ENCODE peak calls at places on chromosomes 16 and 17, in nine cellular contexts. One of them, this sample, is unnamed.

GRCh38 chr17:1796800-1797199 is 32.9 kb downstream of the SMYD4 start:
- DNase-seq in AG04450: no peak
- DNase-seq in heart right ventricle: no peak
- DNase-seq in body of pancreas: no peak
- DNase-seq in cardiac muscle cell: peak
- DNase-seq in AG10803: no peak
- DNase-seq in BJ: no peak
- DNase-seq in Peyer's patch: no peak
- DNase-seq in OCI-LY7: no peak
- DNase-seq in this sample: no peak

GRCh38 chr17:58643147-58643546 is 48.7 kb downstream of the TEX14 start:
- DNase-seq in AG04450: peak
- DNase-seq in heart right ventricle: no peak
- DNase-seq in body of pancreas: no peak
- DNase-seq in cardiac muscle cell: no peak
- DNase-seq in AG10803: peak
- DNase-seq in BJ: no peak
- DNase-seq in Peyer's patch: no peak
- DNase-seq in OCI-LY7: no peak
- DNase-seq in this sample: peak

GRCh38 chr17:15920758-15921239 is 24.1 kb upstream of the ADORA2B start:
- DNase-seq in AG04450: peak
- DNase-seq in heart right ventricle: no peak
- DNase-seq in body of pancreas: no peak
- DNase-seq in cardiac muscle cell: no peak
- DNase-seq in AG10803: peak
- DNase-seq in BJ: peak
- DNase-seq in Peyer's patch: no peak
- DNase-seq in OCI-LY7: no peak
- DNase-seq in this sample: peak

GRCh38 chr16:56029026-56029425 is 153.9 kb upstream of the CES5A start:
- DNase-seq in AG04450: no peak
- DNase-seq in heart right ventricle: no peak
- DNase-seq in body of pancreas: no peak
- DNase-seq in cardiac muscle cell: no peak
- DNase-seq in AG10803: no peak
- DNase-seq in BJ: no peak
- DNase-seq in Peyer's patch: no peak
- DNase-seq in OCI-LY7: no peak
- DNase-seq in this sample: no peak

GRCh38 chr17:32266389-32267269 is 997 bp downstream of the RHBDL3 start:
- DNase-seq in AG04450: no peak
- DNase-seq in heart right ventricle: no peak
- DNase-seq in body of pancreas: no peak
- DNase-seq in cardiac muscle cell: peak
- DNase-seq in AG10803: no peak
- DNase-seq in BJ: no peak
- DNase-seq in Peyer's patch: no peak
- DNase-seq in OCI-LY7: no peak
- DNase-seq in this sample: no peak

GRCh38 chr17:44751331-44751730 is 7.5 kb upstream of the ADAM11 start:
- DNase-seq in AG04450: no peak
- DNase-seq in heart right ventricle: no peak
- DNase-seq in body of pancreas: no peak
- DNase-seq in cardiac muscle cell: no peak
- DNase-seq in AG10803: no peak
- DNase-seq in BJ: no peak
- DNase-seq in Peyer's patch: no peak
- DNase-seq in OCI-LY7: no peak
- DNase-seq in this sample: no peak

GRCh38 chr17:71764507-71764906 is 356.3 kb upstream of the SOX9 start:
- DNase-seq in AG04450: no peak
- DNase-seq in heart right ventricle: no peak
- DNase-seq in body of pancreas: peak
- DNase-seq in cardiac muscle cell: peak
- DNase-seq in AG10803: no peak
- DNase-seq in BJ: no peak
- DNase-seq in Peyer's patch: no peak
- DNase-seq in OCI-LY7: peak
- DNase-seq in this sample: no peak

GRCh38 chr16:8808009-8808408 is 10.4 kb downstream of the PMM2 start:
- DNase-seq in AG04450: no peak
- DNase-seq in heart right ventricle: no peak
- DNase-seq in body of pancreas: peak
- DNase-seq in cardiac muscle cell: no peak
- DNase-seq in AG10803: no peak
- DNase-seq in BJ: no peak
- DNase-seq in Peyer's patch: no peak
- DNase-seq in OCI-LY7: no peak
- DNase-seq in this sample: no peak

GRCh38 chr17:64036198-64036922 is 15.9 kb upstream of the ICAM2 start:
- DNase-seq in AG04450: no peak
- DNase-seq in heart right ventricle: no peak
- DNase-seq in body of pancreas: no peak
- DNase-seq in cardiac muscle cell: no peak
- DNase-seq in AG10803: no peak
- DNase-seq in BJ: no peak
- DNase-seq in Peyer's patch: no peak
- DNase-seq in OCI-LY7: no peak
- DNase-seq in this sample: no peak

GRCh38 chr17:31499771-31500554 is 108.5 kb downstream of the RAB11FIP4 start:
- DNase-seq in AG04450: no peak
- DNase-seq in heart right ventricle: peak
- DNase-seq in body of pancreas: peak
- DNase-seq in cardiac muscle cell: no peak
- DNase-seq in AG10803: peak
- DNase-seq in BJ: peak
- DNase-seq in Peyer's patch: no peak
- DNase-seq in OCI-LY7: no peak
- DNase-seq in this sample: no peak

GRCh38 chr16:68406458-68407041 is 41.8 kb downstream of the SMPD3 start:
- DNase-seq in AG04450: no peak
- DNase-seq in heart right ventricle: no peak
- DNase-seq in body of pancreas: no peak
- DNase-seq in cardiac muscle cell: no peak
- DNase-seq in AG10803: peak
- DNase-seq in BJ: peak
- DNase-seq in Peyer's patch: no peak
- DNase-seq in OCI-LY7: no peak
- DNase-seq in this sample: no peak

GRCh38 chr16:84735846-84736586 is 36.2 kb downstream of the USP10 start:
- DNase-seq in AG04450: no peak
- DNase-seq in heart right ventricle: no peak
- DNase-seq in body of pancreas: peak
- DNase-seq in cardiac muscle cell: no peak
- DNase-seq in AG10803: no peak
- DNase-seq in BJ: no peak
- DNase-seq in Peyer's patch: no peak
- DNase-seq in OCI-LY7: no peak
- DNase-seq in this sample: no peak

GRCh38 chr16:67915831-67916723 is 15.6 kb downstream of the CTRL start:
- DNase-seq in AG04450: no peak
- DNase-seq in heart right ventricle: no peak
- DNase-seq in body of pancreas: peak
- DNase-seq in cardiac muscle cell: no peak
- DNase-seq in AG10803: no peak
- DNase-seq in BJ: no peak
- DNase-seq in Peyer's patch: no peak
- DNase-seq in OCI-LY7: no peak
- DNase-seq in this sample: no peak

GRCh38 chr16:50942143-50942542 is 200.3 kb downstream of the CYLD start:
- DNase-seq in AG04450: no peak
- DNase-seq in heart right ventricle: no peak
- DNase-seq in body of pancreas: no peak
- DNase-seq in cardiac muscle cell: peak
- DNase-seq in AG10803: no peak
- DNase-seq in BJ: no peak
- DNase-seq in Peyer's patch: no peak
- DNase-seq in OCI-LY7: no peak
- DNase-seq in this sample: no peak

GRCh38 chr17:73191443-73192218 is 1.2 kb upstream of the COG1 start:
- DNase-seq in AG04450: peak
- DNase-seq in heart right ventricle: peak
- DNase-seq in body of pancreas: peak
- DNase-seq in cardiac muscle cell: peak
- DNase-seq in AG10803: peak
- DNase-seq in BJ: no peak
- DNase-seq in Peyer's patch: peak
- DNase-seq in OCI-LY7: peak
- DNase-seq in this sample: peak

DNA sequence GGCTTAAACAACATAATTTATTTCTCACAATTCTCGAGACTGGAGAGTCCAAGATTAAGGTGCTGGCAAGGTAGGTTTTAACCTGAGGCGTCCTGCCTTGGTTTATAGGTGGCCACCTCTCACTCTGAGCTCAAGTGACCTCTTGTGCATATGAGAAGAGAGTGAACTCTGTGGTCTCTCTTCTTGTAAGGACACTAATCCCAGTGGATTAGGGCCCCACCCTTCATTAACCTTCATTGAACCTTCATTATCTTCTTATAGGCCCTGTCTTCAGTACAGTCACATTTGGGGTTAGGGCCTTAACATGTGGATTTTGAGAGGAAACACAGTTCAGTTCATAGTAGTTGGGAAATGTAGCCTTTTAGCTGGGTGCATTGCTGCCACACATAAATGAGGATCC is 57.1 kb downstream of the MAP2K4 start:
- DNase-seq in AG04450: no peak
- DNase-seq in heart right ventricle: no peak
- DNase-seq in body of pancreas: no peak
- DNase-seq in cardiac muscle cell: no peak
- DNase-seq in AG10803: no peak
- DNase-seq in BJ: no peak
- DNase-seq in Peyer's patch: no peak
- DNase-seq in OCI-LY7: no peak
- DNase-seq in this sample: no peak
- H3K4me3 ChIP-seq in AG04450: no peak
- H3K4me3 ChIP-seq in heart right ventricle: no peak
- H3K4me3 ChIP-seq in body of pancreas: no peak
- H3K4me3 ChIP-seq in cardiac muscle cell: no peak
- H3K4me3 ChIP-seq in AG10803: no peak
- H3K4me3 ChIP-seq in BJ: no peak
- H3K4me3 ChIP-seq in Peyer's patch: no peak
- H3K4me3 ChIP-seq in OCI-LY7: no peak
- H3K4me3 ChIP-seq in this sample: no peak

GRCh38 chr16:75251280-75252048 is at the start of gene BCAR1:
- DNase-seq in AG04450: peak
- DNase-seq in heart right ventricle: peak
- DNase-seq in body of pancreas: peak
- DNase-seq in cardiac muscle cell: peak
- DNase-seq in AG10803: peak
- DNase-seq in BJ: peak
- DNase-seq in Peyer's patch: no peak
- DNase-seq in OCI-LY7: peak
- DNase-seq in this sample: peak
- TF ChIP-seq CTCF in AG04450: no peak
- TF ChIP-seq CTCF in heart right ventricle: peak
- TF ChIP-seq CTCF in body of pancreas: no peak
- TF ChIP-seq CTCF in cardiac muscle cell: no peak
- TF ChIP-seq CTCF in AG10803: no peak
- TF ChIP-seq CTCF in BJ: no peak
- TF ChIP-seq CTCF in Peyer's patch: no peak
- TF ChIP-seq CTCF in OCI-LY7: peak
- TF ChIP-seq CTCF in this sample: no peak

DNA sequence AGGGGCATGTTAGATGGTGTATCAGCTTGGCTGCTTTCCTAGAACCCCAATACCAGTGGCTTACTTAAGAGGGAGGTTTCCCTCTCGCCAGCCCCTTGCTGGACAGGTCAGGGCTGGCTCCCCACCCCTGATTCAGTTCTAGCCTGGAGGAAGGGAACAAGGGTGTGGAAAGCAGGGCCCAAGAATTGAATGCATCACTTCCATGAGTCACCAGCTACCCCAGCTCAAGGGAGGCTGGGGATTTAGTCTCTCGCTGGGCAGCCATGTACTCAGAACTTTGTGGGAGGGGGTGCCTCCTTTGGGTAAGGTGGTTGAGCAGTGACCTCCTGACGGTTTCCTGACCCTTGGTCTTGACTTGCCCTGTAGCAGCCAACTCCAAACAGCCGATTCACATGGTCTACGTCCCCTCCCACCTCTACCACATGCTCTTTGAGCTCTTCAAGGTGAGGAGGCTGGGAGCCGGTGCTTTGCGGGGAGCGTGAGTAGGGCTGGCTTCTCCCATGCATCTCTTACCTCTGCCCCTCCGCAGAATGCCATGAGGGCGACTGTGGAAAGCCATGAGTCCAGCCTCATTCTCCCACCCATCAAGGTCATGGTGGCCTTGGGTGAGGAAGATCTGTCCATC is 12.8 kb downstream of the PDK2 start:
- DNase-seq in AG04450: no peak
- DNase-seq in heart right ventricle: no peak
- DNase-seq in body of pancreas: no peak
- DNase-seq in cardiac muscle cell: no peak
- DNase-seq in AG10803: peak
- DNase-seq in BJ: no peak
- DNase-seq in Peyer's patch: no peak
- DNase-seq in OCI-LY7: no peak
- DNase-seq in this sample: peak
- H3K4me3 ChIP-seq in AG04450: no peak
- H3K4me3 ChIP-seq in heart right ventricle: no peak
- H3K4me3 ChIP-seq in body of pancreas: no peak
- H3K4me3 ChIP-seq in cardiac muscle cell: no peak
- H3K4me3 ChIP-seq in AG10803: no peak
- H3K4me3 ChIP-seq in BJ: no peak
- H3K4me3 ChIP-seq in Peyer's patch: no peak
- H3K4me3 ChIP-seq in OCI-LY7: no peak
- H3K4me3 ChIP-seq in this sample: no peak

GRCh38 chr17:6782244-6782643 is 6.2 kb downstream of the FBXO39 start:
- DNase-seq in AG04450: no peak
- DNase-seq in heart right ventricle: no peak
- DNase-seq in body of pancreas: no peak
- DNase-seq in cardiac muscle cell: no peak
- DNase-seq in AG10803: no peak
- DNase-seq in BJ: no peak
- DNase-seq in Peyer's patch: no peak
- DNase-seq in OCI-LY7: no peak
- DNase-seq in this sample: no peak

GRCh38 chr17:6780001-6780400 is 4.0 kb downstream of the FBXO39 start:
- DNase-seq in AG04450: no peak
- DNase-seq in heart right ventricle: no peak
- DNase-seq in body of pancreas: no peak
- DNase-seq in cardiac muscle cell: no peak
- DNase-seq in AG10803: no peak
- DNase-seq in BJ: no peak
- DNase-seq in Peyer's patch: no peak
- DNase-seq in OCI-LY7: no peak
- DNase-seq in this sample: no peak

GRCh38 chr17:6775871-6776405 is at the start of gene FBXO39:
- DNase-seq in AG04450: no peak
- DNase-seq in heart right ventricle: peak
- DNase-seq in body of pancreas: no peak
- DNase-seq in cardiac muscle cell: peak
- DNase-seq in AG10803: no peak
- DNase-seq in BJ: no peak
- DNase-seq in Peyer's patch: no peak
- DNase-seq in OCI-LY7: no peak
- DNase-seq in this sample: no peak

GRCh38 chr17:6780886-6781285 is 4.9 kb downstream of the FBXO39 start:
- DNase-seq in AG04450: no peak
- DNase-seq in heart right ventricle: no peak
- DNase-seq in body of pancreas: no peak
- DNase-seq in cardiac muscle cell: no peak
- DNase-seq in AG10803: no peak
- DNase-seq in BJ: no peak
- DNase-seq in Peyer's patch: no peak
- DNase-seq in OCI-LY7: no peak
- DNase-seq in this sample: no peak

GRCh38 chr17:6779411-6779810 is 3.4 kb downstream of the FBXO39 start:
- DNase-seq in AG04450: no peak
- DNase-seq in heart right ventricle: no peak
- DNase-seq in body of pancreas: no peak
- DNase-seq in cardiac muscle cell: no peak
- DNase-seq in AG10803: no peak
- DNase-seq in BJ: no peak
- DNase-seq in Peyer's patch: no peak
- DNase-seq in OCI-LY7: no peak
- DNase-seq in this sample: no peak
- TF ChIP-seq CTCF in AG04450: no peak
- TF ChIP-seq CTCF in heart right ventricle: no peak
- TF ChIP-seq CTCF in body of pancreas: no peak
- TF ChIP-seq CTCF in cardiac muscle cell: no peak
- TF ChIP-seq CTCF in AG10803: no peak
- TF ChIP-seq CTCF in BJ: no peak
- TF ChIP-seq CTCF in Peyer's patch: no peak
- TF ChIP-seq CTCF in OCI-LY7: no peak
- TF ChIP-seq CTCF in this sample: no peak

This sample was measured in cardiac fibroblast.